ENCODE peak calls at places on chromosomes 12 and 14, in nine cellular contexts. One of them, this sample, is unnamed. For H3K4me1 and H3K36me3, the result is how much of the 10 kb centered on the place peaks cover.

GRCh38 chr12:123269980-123270379 is 1.7 kb downstream of the CDK2AP1 start:
- DNase-seq in fibroblast of lung: no peak
- DNase-seq in HCT116: no peak
- DNase-seq in breast epithelium: no peak
- DNase-seq in Caco-2: no peak
- DNase-seq in mucosa of descending colon: no peak
- DNase-seq in left ventricle myocardium inferior: no peak
- DNase-seq in lower lobe of right lung: no peak
- DNase-seq in IMR-90: no peak
- DNase-seq in this sample: no peak

GRCh38 chr12:6688543-6688999 is 604 bp downstream of the ZNF384 start:
- DNase-seq in fibroblast of lung: no peak
- DNase-seq in IMR-90: peak
- DNase-seq in Caco-2: no peak
- DNase-seq in left ventricle myocardium inferior: no peak
- DNase-seq in lower lobe of right lung: peak
- DNase-seq in HCT116: no peak
- DNase-seq in mucosa of descending colon: peak
- DNase-seq in breast epithelium: peak
- DNase-seq in this sample: no peak

GRCh38 chr12:57897296-57897974 is 43.9 kb upstream of the ATP23 start:
- DNase-seq in IMR-90: no peak
- DNase-seq in fibroblast of lung: no peak
- DNase-seq in lower lobe of right lung: no peak
- DNase-seq in Caco-2: no peak
- DNase-seq in left ventricle myocardium inferior: no peak
- DNase-seq in breast epithelium: no peak
- DNase-seq in HCT116: no peak
- DNase-seq in mucosa of descending colon: no peak
- DNase-seq in this sample: no peak

GRCh38 chr12:106358410-106359241 is 1.1 kb downstream of the POLR3B start:
- DNase-seq in mucosa of descending colon: peak
- DNase-seq in fibroblast of lung: peak
- DNase-seq in breast epithelium: no peak
- DNase-seq in left ventricle myocardium inferior: no peak
- DNase-seq in IMR-90: peak
- DNase-seq in Caco-2: peak
- DNase-seq in HCT116: no peak
- DNase-seq in lower lobe of right lung: no peak
- DNase-seq in this sample: no peak

GRCh38 chr12:92898755-92899154 is 30.3 kb downstream of the EEA1 start:
- DNase-seq in IMR-90: peak
- DNase-seq in mucosa of descending colon: no peak
- DNase-seq in Caco-2: no peak
- DNase-seq in left ventricle myocardium inferior: no peak
- DNase-seq in fibroblast of lung: no peak
- DNase-seq in breast epithelium: no peak
- DNase-seq in HCT116: no peak
- DNase-seq in lower lobe of right lung: no peak
- DNase-seq in this sample: no peak

GRCh38 chr12:14257734-14258467 is 107.6 kb upstream of the ATF7IP start:
- DNase-seq in HCT116: peak
- DNase-seq in breast epithelium: peak
- DNase-seq in lower lobe of right lung: peak
- DNase-seq in fibroblast of lung: peak
- DNase-seq in mucosa of descending colon: peak
- DNase-seq in IMR-90: peak
- DNase-seq in left ventricle myocardium inferior: no peak
- DNase-seq in Caco-2: peak
- DNase-seq in this sample: peak

GRCh38 chr12:56385873-56386272 is 23.2 kb upstream of the APOF start:
- DNase-seq in Caco-2: no peak
- DNase-seq in left ventricle myocardium inferior: no peak
- DNase-seq in HCT116: peak
- DNase-seq in IMR-90: no peak
- DNase-seq in lower lobe of right lung: no peak
- DNase-seq in breast epithelium: no peak
- DNase-seq in mucosa of descending colon: no peak
- DNase-seq in fibroblast of lung: no peak
- DNase-seq in this sample: no peak

GRCh38 chr12:81208193-81208946 is 130.5 kb downstream of the ACSS3 start:
- DNase-seq in mucosa of descending colon: peak
- DNase-seq in left ventricle myocardium inferior: no peak
- DNase-seq in fibroblast of lung: peak
- DNase-seq in HCT116: no peak
- DNase-seq in lower lobe of right lung: no peak
- DNase-seq in IMR-90: no peak
- DNase-seq in breast epithelium: no peak
- DNase-seq in Caco-2: no peak
- DNase-seq in this sample: no peak

GRCh38 chr12:116595672-116596071 is 36.5 kb downstream of the MAP1LC3B2 start:
- DNase-seq in IMR-90: no peak
- DNase-seq in fibroblast of lung: no peak
- DNase-seq in mucosa of descending colon: no peak
- DNase-seq in HCT116: no peak
- DNase-seq in breast epithelium: no peak
- DNase-seq in Caco-2: no peak
- DNase-seq in left ventricle myocardium inferior: no peak
- DNase-seq in lower lobe of right lung: no peak
- DNase-seq in this sample: no peak

GRCh38 chr14:23877538-23878180 is 75.9 kb upstream of the DHRS4 start:
- DNase-seq in breast epithelium: no peak
- DNase-seq in fibroblast of lung: no peak
- DNase-seq in HCT116: no peak
- DNase-seq in mucosa of descending colon: no peak
- DNase-seq in lower lobe of right lung: no peak
- DNase-seq in left ventricle myocardium inferior: no peak
- DNase-seq in Caco-2: no peak
- DNase-seq in IMR-90: no peak
- DNase-seq in this sample: no peak

GRCh38 chr14:102583726-102584125 is 8.7 kb upstream of the RCOR1 start:
- DNase-seq in left ventricle myocardium inferior: no peak
- DNase-seq in lower lobe of right lung: peak
- DNase-seq in Caco-2: no peak
- DNase-seq in IMR-90: no peak
- DNase-seq in mucosa of descending colon: no peak
- DNase-seq in fibroblast of lung: no peak
- DNase-seq in HCT116: no peak
- DNase-seq in breast epithelium: no peak
- DNase-seq in this sample: no peak

GRCh38 chr12:7868391-7868790 is 4.3 kb downstream of the SLC2A14 start:
- DNase-seq in lower lobe of right lung: no peak
- DNase-seq in fibroblast of lung: no peak
- DNase-seq in left ventricle myocardium inferior: no peak
- DNase-seq in mucosa of descending colon: no peak
- DNase-seq in Caco-2: no peak
- DNase-seq in HCT116: no peak
- DNase-seq in IMR-90: peak
- DNase-seq in breast epithelium: no peak
- DNase-seq in this sample: no peak

GRCh38 chr12:124169577-124169976 is 125.3 kb upstream of the RFLNA start:
- DNase-seq in left ventricle myocardium inferior: no peak
- DNase-seq in fibroblast of lung: no peak
- DNase-seq in lower lobe of right lung: no peak
- DNase-seq in breast epithelium: no peak
- DNase-seq in HCT116: no peak
- DNase-seq in IMR-90: no peak
- DNase-seq in Caco-2: no peak
- DNase-seq in mucosa of descending colon: no peak
- DNase-seq in this sample: no peak

GRCh38 chr12:120257041-120257821 is 8.3 kb downstream of the PXN start:
- DNase-seq in fibroblast of lung: peak
- DNase-seq in breast epithelium: peak
- DNase-seq in mucosa of descending colon: no peak
- DNase-seq in HCT116: no peak
- DNase-seq in left ventricle myocardium inferior: peak
- DNase-seq in Caco-2: no peak
- DNase-seq in IMR-90: peak
- DNase-seq in lower lobe of right lung: no peak
- DNase-seq in this sample: peak
- H3K4me1 ChIP-seq in fibroblast of lung: under half
- H3K4me1 ChIP-seq in breast epithelium: under half
- H3K4me1 ChIP-seq in mucosa of descending colon: under half
- H3K4me1 ChIP-seq in HCT116: under half
- H3K4me1 ChIP-seq in left ventricle myocardium inferior: half or more
- H3K4me1 ChIP-seq in Caco-2: under half
- H3K4me1 ChIP-seq in IMR-90: under half
- H3K4me1 ChIP-seq in lower lobe of right lung: half or more
- H3K4me1 ChIP-seq in this sample: half or more

DNA sequence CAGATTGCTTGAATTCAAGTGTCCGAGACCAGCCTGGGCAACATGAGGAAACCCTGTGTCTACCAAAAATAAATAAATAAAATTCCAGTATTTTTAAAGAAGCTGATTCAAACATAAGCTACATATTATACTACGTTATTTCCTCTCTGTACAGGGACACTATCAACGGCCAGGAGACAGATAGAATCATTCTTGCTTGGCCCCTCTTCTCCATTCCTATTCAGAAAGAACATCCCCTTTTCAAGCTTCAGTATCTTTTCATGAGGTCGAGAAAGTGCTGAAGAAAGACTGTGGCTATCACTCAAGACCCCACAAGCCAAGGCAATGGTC is 314 bp upstream of the DHRS7 start:
- DNase-seq in mucosa of descending colon: no peak
- DNase-seq in IMR-90: no peak
- DNase-seq in lower lobe of right lung: no peak
- DNase-seq in left ventricle myocardium inferior: no peak
- DNase-seq in Caco-2: no peak
- DNase-seq in fibroblast of lung: no peak
- DNase-seq in HCT116: no peak
- DNase-seq in breast epithelium: no peak
- DNase-seq in this sample: no peak
- H3K4me3 ChIP-seq in mucosa of descending colon: peak
- H3K4me3 ChIP-seq in IMR-90: peak
- H3K4me3 ChIP-seq in lower lobe of right lung: peak
- H3K4me3 ChIP-seq in left ventricle myocardium inferior: peak
- H3K4me3 ChIP-seq in Caco-2: peak
- H3K4me3 ChIP-seq in fibroblast of lung: peak
- H3K4me3 ChIP-seq in HCT116: peak
- H3K4me3 ChIP-seq in breast epithelium: peak
- H3K4me3 ChIP-seq in this sample: peak

GRCh38 chr14:88588081-88588480 is 25.2 kb downstream of the ZC3H14 start:
- DNase-seq in fibroblast of lung: no peak
- DNase-seq in breast epithelium: no peak
- DNase-seq in mucosa of descending colon: no peak
- DNase-seq in lower lobe of right lung: no peak
- DNase-seq in left ventricle myocardium inferior: no peak
- DNase-seq in Caco-2: no peak
- DNase-seq in HCT116: no peak
- DNase-seq in IMR-90: no peak
- DNase-seq in this sample: no peak

GRCh38 chr14:88584451-88584850 is 21.6 kb downstream of the ZC3H14 start:
- DNase-seq in left ventricle myocardium inferior: no peak
- DNase-seq in breast epithelium: no peak
- DNase-seq in mucosa of descending colon: no peak
- DNase-seq in fibroblast of lung: no peak
- DNase-seq in IMR-90: no peak
- DNase-seq in Caco-2: no peak
- DNase-seq in lower lobe of right lung: no peak
- DNase-seq in HCT116: no peak
- DNase-seq in this sample: no peak

GRCh38 chr14:88592016-88592415 is 29.2 kb downstream of the ZC3H14 start:
- DNase-seq in Caco-2: no peak
- DNase-seq in IMR-90: peak
- DNase-seq in HCT116: no peak
- DNase-seq in fibroblast of lung: peak
- DNase-seq in breast epithelium: no peak
- DNase-seq in lower lobe of right lung: no peak
- DNase-seq in left ventricle myocardium inferior: no peak
- DNase-seq in mucosa of descending colon: no peak
- DNase-seq in this sample: no peak

DNA sequence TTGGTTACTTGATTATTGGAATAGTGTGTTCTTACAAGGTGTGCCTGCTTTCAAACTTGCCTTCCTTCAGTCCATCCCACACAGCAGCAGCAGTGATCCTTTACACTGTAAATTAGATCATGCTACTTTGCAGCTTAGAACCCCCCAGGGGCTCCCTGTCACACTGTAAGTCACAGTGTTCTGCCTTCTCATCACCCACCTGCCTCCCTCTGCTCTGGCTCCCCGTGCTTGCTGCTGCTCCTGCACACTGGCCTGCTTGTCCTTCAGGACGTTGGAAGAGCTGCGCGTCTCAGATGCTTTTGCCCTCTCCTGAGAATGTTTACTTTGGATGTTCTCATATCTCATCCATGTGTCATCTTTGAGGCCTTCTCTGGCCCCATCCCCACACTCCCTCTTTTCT is 27.3 kb downstream of the ZC3H14 start:
- DNase-seq in mucosa of descending colon: no peak
- DNase-seq in fibroblast of lung: peak
- DNase-seq in IMR-90: peak
- DNase-seq in left ventricle myocardium inferior: no peak
- DNase-seq in HCT116: no peak
- DNase-seq in lower lobe of right lung: no peak
- DNase-seq in breast epithelium: no peak
- DNase-seq in Caco-2: no peak
- DNase-seq in this sample: no peak
- H3K36me3 ChIP-seq in mucosa of descending colon: under half
- H3K36me3 ChIP-seq in fibroblast of lung: under half
- H3K36me3 ChIP-seq in IMR-90: under half
- H3K36me3 ChIP-seq in left ventricle myocardium inferior: half or more
- H3K36me3 ChIP-seq in HCT116: under half
- H3K36me3 ChIP-seq in lower lobe of right lung: half or more
- H3K36me3 ChIP-seq in breast epithelium: under half
- H3K36me3 ChIP-seq in Caco-2: under half
- H3K36me3 ChIP-seq in this sample: under half

GRCh38 chr12:125214289-125214688 is 149.1 kb downstream of the AACS start:
- DNase-seq in mucosa of descending colon: no peak
- DNase-seq in HCT116: no peak
- DNase-seq in IMR-90: no peak
- DNase-seq in Caco-2: no peak
- DNase-seq in breast epithelium: no peak
- DNase-seq in lower lobe of right lung: no peak
- DNase-seq in fibroblast of lung: no peak
- DNase-seq in left ventricle myocardium inferior: no peak
- DNase-seq in this sample: no peak

GRCh38 chr12:125210104-125210755 is 145.0 kb downstream of the AACS start:
- DNase-seq in fibroblast of lung: no peak
- DNase-seq in IMR-90: no peak
- DNase-seq in left ventricle myocardium inferior: no peak
- DNase-seq in mucosa of descending colon: no peak
- DNase-seq in HCT116: no peak
- DNase-seq in Caco-2: no peak
- DNase-seq in lower lobe of right lung: no peak
- DNase-seq in breast epithelium: no peak
- DNase-seq in this sample: no peak

GRCh38 chr12:125211464-125211863 is 146.2 kb downstream of the AACS start:
- DNase-seq in mucosa of descending colon: no peak
- DNase-seq in breast epithelium: no peak
- DNase-seq in lower lobe of right lung: no peak
- DNase-seq in IMR-90: no peak
- DNase-seq in Caco-2: no peak
- DNase-seq in HCT116: no peak
- DNase-seq in fibroblast of lung: no peak
- DNase-seq in left ventricle myocardium inferior: no peak
- DNase-seq in this sample: no peak

GRCh38 chr12:125206757-125207156 is 141.5 kb downstream of the AACS start:
- DNase-seq in Caco-2: no peak
- DNase-seq in left ventricle myocardium inferior: no peak
- DNase-seq in mucosa of descending colon: no peak
- DNase-seq in lower lobe of right lung: no peak
- DNase-seq in fibroblast of lung: no peak
- DNase-seq in IMR-90: no peak
- DNase-seq in HCT116: no peak
- DNase-seq in breast epithelium: no peak
- DNase-seq in this sample: no peak

GRCh38 chr12:125208942-125209341 is 143.7 kb downstream of the AACS start:
- DNase-seq in mucosa of descending colon: no peak
- DNase-seq in breast epithelium: no peak
- DNase-seq in fibroblast of lung: no peak
- DNase-seq in IMR-90: no peak
- DNase-seq in lower lobe of right lung: no peak
- DNase-seq in left ventricle myocardium inferior: no peak
- DNase-seq in HCT116: no peak
- DNase-seq in Caco-2: no peak
- DNase-seq in this sample: no peak
- H3K4me1 ChIP-seq in mucosa of descending colon: under half
- H3K4me1 ChIP-seq in breast epithelium: under half
- H3K4me1 ChIP-seq in fibroblast of lung: under half
- H3K4me1 ChIP-seq in IMR-90: under half
- H3K4me1 ChIP-seq in lower lobe of right lung: under half
- H3K4me1 ChIP-seq in left ventricle myocardium inferior: under half
- H3K4me1 ChIP-seq in HCT116: under half
- H3K4me1 ChIP-seq in Caco-2: under half
- H3K4me1 ChIP-seq in this sample: under half